ENCODE peak calls at places on chromosomes 2 and 18, in nine cellular contexts. M is pancreas, B is OCI-LY7, S is stomach, Z is SJSA1, D is ascending aorta, C is hepatocyte, H is PC-3, J is astrocyte. T is an unnamed sample. For H3K4me1, the result is how much of the 10 kb centered on the place peaks cover.

GRCh38 chr18:24273596-24273995 is 124.0 kb downstream of the OSBPL1A start:
- DNase-seq in H (peak), M (no peak), B (no peak), D (no peak), S (no peak), Z (no peak), C (no peak), J (no peak), T (no peak)

GRCh38 chr18:10006261-10006903 is 92.6 kb downstream of the VAPA start:
- DNase-seq in B (peak), Z (no peak), J (peak), S (no peak), D (no peak), M (no peak), H (peak), C (peak), T (no peak)

GRCh38 chr2:224060783-224061482 is 21.8 kb upstream of the SERPINE2 start:
- DNase-seq in Z (no peak), D (no peak), M (no peak), S (no peak), C (no peak), B (no peak), H (no peak), J (no peak), T (no peak)

GRCh38 chr2:98833172-98833916 is 102.4 kb upstream of the MGAT4A start:
- DNase-seq in S (no peak), H (peak), M (no peak), J (no peak), C (no peak), B (no peak), D (no peak), Z (no peak), T (no peak)

GRCh38 chr2:191855382-191855781 is 8.5 kb upstream of the CAVIN2 start:
- DNase-seq in C (no peak), H (no peak), D (no peak), Z (no peak), M (no peak), J (no peak), S (no peak), B (no peak), T (no peak)

GRCh38 chr2:120779781-120780283 is 44.2 kb downstream of the GLI2 start:
- DNase-seq in Z (peak), B (no peak), H (peak), J (peak), M (no peak), C (peak), D (no peak), S (no peak), T (no peak)

GRCh38 chr2:82301506-82301905 is 1997.0 kb upstream of the LRRTM1 start:
- DNase-seq in C (no peak), H (no peak), S (no peak), D (no peak), B (no peak), M (no peak), Z (no peak), J (no peak), T (no peak)

GRCh38 chr2:222572761-222573174 is 83.1 kb downstream of the FARSB start:
- DNase-seq in D (no peak), C (peak), M (no peak), Z (no peak), S (no peak), B (no peak), J (peak), H (peak), T (no peak)

GRCh38 chr2:168920504-168921157 is 19.5 kb downstream of the G6PC2 start:
- DNase-seq in M (no peak), C (peak), B (peak), H (peak), D (no peak), S (no peak), Z (no peak), J (no peak), T (no peak)

GRCh38 chr18:49487711-49488310 is 777 bp upstream of the C18orf32 start:
- DNase-seq in S (no peak), J (no peak), H (no peak), B (no peak), C (no peak), Z (no peak), M (no peak), D (no peak), T (no peak)

GRCh38 chr2:152513029-152513428 is 178.1 kb downstream of the FMNL2 start:
- DNase-seq in B (no peak), S (no peak), C (no peak), M (no peak), Z (no peak), D (no peak), J (no peak), H (no peak), T (no peak)

GRCh38 chr2:152509772-152510491 is 175.0 kb downstream of the FMNL2 start:
- DNase-seq in Z (no peak), B (no peak), S (no peak), C (no peak), M (no peak), H (no peak), J (no peak), D (no peak), T (no peak)

GRCh38 chr2:152511981-152512380 is 177.0 kb downstream of the FMNL2 start:
- DNase-seq in D (no peak), S (no peak), J (no peak), C (no peak), M (no peak), Z (no peak), B (no peak), H (no peak), T (no peak)

GRCh38 chr2:152508446-152508845 is 173.5 kb downstream of the FMNL2 start:
- DNase-seq in J (peak), Z (no peak), S (no peak), H (peak), C (no peak), B (no peak), D (no peak), M (no peak), T (no peak)

GRCh38 chr2:152510636-152511035 is 175.7 kb downstream of the FMNL2 start:
- DNase-seq in Z (no peak), B (no peak), J (no peak), H (no peak), M (no peak), C (no peak), D (no peak), S (no peak), T (no peak)
- H3K4me1 ChIP-seq in Z (under half), B (under half), J (under half), H (under half), M (under half), C (under half), D (under half), S (under half), T (under half)

GRCh38 chr18:8947576-8947975 is 154.9 kb upstream of the NDUFV2 start:
- DNase-seq in S (no peak), B (no peak), D (no peak), M (no peak), J (peak), Z (peak), C (no peak), H (peak), T (no peak)

GRCh38 chr18:8948471-8949149 is 153.9 kb upstream of the NDUFV2 start:
- DNase-seq in D (no peak), B (peak), J (peak), Z (peak), C (peak), H (peak), M (no peak), S (no peak), T (no peak)

GRCh38 chr18:8951491-8951890 is 151.0 kb upstream of the NDUFV2 start:
- DNase-seq in S (no peak), M (no peak), C (no peak), J (no peak), D (no peak), Z (no peak), H (peak), B (peak), T (no peak)

GRCh38 chr18:8948011-8948410 is 154.5 kb upstream of the NDUFV2 start:
- DNase-seq in Z (no peak), S (no peak), J (peak), M (no peak), C (no peak), H (no peak), B (no peak), D (no peak), T (no peak)

DNA sequence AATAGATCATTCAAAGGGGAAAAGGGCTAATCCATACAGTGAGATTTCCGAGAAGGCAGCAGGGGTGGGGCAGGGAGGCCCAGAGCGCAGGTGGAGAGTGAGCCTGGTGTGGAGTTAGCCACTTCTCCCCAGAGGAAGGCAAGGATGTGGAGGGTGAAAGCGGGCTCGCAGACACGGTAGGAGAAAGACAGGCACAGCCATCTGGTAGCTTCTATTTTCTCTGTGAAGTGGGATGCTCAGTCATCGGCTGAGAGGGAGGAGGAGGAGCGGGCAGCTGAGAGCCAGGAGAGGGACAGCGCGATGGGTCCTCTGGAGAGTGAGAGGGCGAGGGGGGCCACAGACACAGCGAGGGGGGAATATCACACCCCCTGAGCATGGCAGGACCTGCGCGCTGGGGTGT is 153.3 kb upstream of the NDUFV2 start:
- DNase-seq in H (no peak), J (peak), C (no peak), B (no peak), D (no peak), Z (peak), M (no peak), S (no peak), T (no peak)
- H3K4me1 ChIP-seq in H (half or more), J (under half), C (under half), B (half or more), D (under half), Z (half or more), M (under half), S (under half), T (under half)

GRCh38 chr2:54534191-54534590 is 78.1 kb downstream of the SPTBN1 start:
- DNase-seq in M (no peak), D (no peak), S (no peak), B (no peak), H (no peak), J (no peak), C (no peak), Z (no peak), T (no peak)
- H3K4me1 ChIP-seq in M (under half), D (under half), S (under half), B (under half), H (under half), J (under half), C (under half), Z (under half), T (under half)

GRCh38 chr2:50126077-50126476 is 905.9 kb downstream of the NRXN1 start:
- DNase-seq in J (no peak), B (no peak), H (no peak), Z (no peak), D (no peak), S (no peak), M (no peak), C (no peak), T (no peak)

GRCh38 chr2:50126845-50127244 is 905.1 kb downstream of the NRXN1 start:
- DNase-seq in S (no peak), H (no peak), Z (no peak), J (no peak), D (no peak), C (peak), B (no peak), M (no peak), T (no peak)

DNA sequence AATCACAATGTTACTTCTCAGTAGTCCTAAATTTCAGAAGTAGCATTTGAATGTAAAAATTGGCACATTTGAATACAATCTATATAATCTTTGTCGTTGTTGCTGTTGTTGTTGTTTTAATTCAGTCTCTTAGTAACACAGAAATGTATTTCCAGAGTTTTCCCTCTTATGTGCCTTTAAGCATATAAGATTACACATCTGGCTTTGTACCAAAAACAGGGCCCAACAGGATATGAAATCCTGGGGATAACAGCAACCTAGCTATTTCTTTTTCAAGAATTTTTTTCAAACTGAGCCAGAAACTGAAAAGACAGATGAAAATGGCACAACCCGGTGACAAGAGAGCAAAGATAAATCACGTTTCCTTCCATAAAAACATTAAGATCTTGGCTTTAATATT is 906.7 kb downstream of the NRXN1 start:
- DNase-seq in J (no peak), B (no peak), S (no peak), Z (no peak), C (peak), H (no peak), D (no peak), M (no peak), T (no peak)
- H3K4me1 ChIP-seq in J (under half), B (under half), S (under half), Z (under half), C (under half), H (under half), D (under half), M (under half), T (under half)